ENCODE peak calls at places on chromosomes 3 and 15, in ten cellular contexts. One of them, this sample, is unnamed.
A peak's percentile ranks its signal among the peaks of the same experiment; 100 is the strongest.

GRCh38 chr3:52743721-52744120 is 27.0 kb downstream of the NEK4 start:
- DNase-seq in sigmoid colon: no peak
- DNase-seq in heart left ventricle: no peak
- DNase-seq in type B pancreatic cell: no peak
- DNase-seq in Calu3: no peak
- DNase-seq in BJ: no peak
- DNase-seq in hepatocyte: no peak
- DNase-seq in AG10803: no peak
- DNase-seq in astrocyte of the spinal cord: no peak
- DNase-seq in HFFc6: no peak
- DNase-seq in this sample: no peak

GRCh38 chr15:90184119-90184785 is 16.9 kb upstream of the SEMA4B start:
- DNase-seq in HFFc6: peak; percentile 8
- DNase-seq in heart left ventricle: peak; percentile 71
- DNase-seq in Calu3: peak; percentile 70
- DNase-seq in sigmoid colon: peak; percentile 96
- DNase-seq in BJ: peak; percentile 30
- DNase-seq in AG10803: peak; percentile 61
- DNase-seq in hepatocyte: peak; percentile 92
- DNase-seq in astrocyte of the spinal cord: peak; percentile 53
- DNase-seq in type B pancreatic cell: no peak
- DNase-seq in this sample: peak; percentile 28

GRCh38 chr3:118636841-118637240 is 397.8 kb downstream of the IGSF11 start:
- DNase-seq in Calu3: peak; percentile 27
- DNase-seq in HFFc6: no peak
- DNase-seq in sigmoid colon: no peak
- DNase-seq in heart left ventricle: no peak
- DNase-seq in BJ: no peak
- DNase-seq in type B pancreatic cell: no peak
- DNase-seq in AG10803: no peak
- DNase-seq in astrocyte of the spinal cord: no peak
- DNase-seq in hepatocyte: peak; percentile 39
- DNase-seq in this sample: no peak

GRCh38 chr3:35417080-35417479 is 222.2 kb upstream of the ARPP21 start:
- DNase-seq in AG10803: no peak
- DNase-seq in hepatocyte: no peak
- DNase-seq in astrocyte of the spinal cord: no peak
- DNase-seq in BJ: no peak
- DNase-seq in heart left ventricle: no peak
- DNase-seq in HFFc6: no peak
- DNase-seq in Calu3: no peak
- DNase-seq in type B pancreatic cell: no peak
- DNase-seq in sigmoid colon: no peak
- DNase-seq in this sample: no peak

GRCh38 chr3:153706706-153707105 is 414.5 kb upstream of the ARHGEF26 start:
- DNase-seq in heart left ventricle: no peak
- DNase-seq in AG10803: no peak
- DNase-seq in type B pancreatic cell: no peak
- DNase-seq in astrocyte of the spinal cord: no peak
- DNase-seq in Calu3: no peak
- DNase-seq in HFFc6: no peak
- DNase-seq in hepatocyte: no peak
- DNase-seq in sigmoid colon: no peak
- DNase-seq in BJ: no peak
- DNase-seq in this sample: no peak

GRCh38 chr15:80480909-80481308 is 76.7 kb downstream of the ARNT2 start:
- DNase-seq in HFFc6: peak; percentile 93
- DNase-seq in BJ: peak; percentile 85
- DNase-seq in AG10803: peak; percentile 97
- DNase-seq in heart left ventricle: peak; percentile 67
- DNase-seq in type B pancreatic cell: no peak
- DNase-seq in hepatocyte: peak; percentile 50
- DNase-seq in sigmoid colon: peak; percentile 88
- DNase-seq in Calu3: no peak
- DNase-seq in astrocyte of the spinal cord: peak; percentile 93
- DNase-seq in this sample: no peak

GRCh38 chr3:164375995-164376394 is 702.3 kb downstream of the SI start:
- DNase-seq in astrocyte of the spinal cord: no peak
- DNase-seq in heart left ventricle: no peak
- DNase-seq in type B pancreatic cell: no peak
- DNase-seq in hepatocyte: no peak
- DNase-seq in sigmoid colon: no peak
- DNase-seq in AG10803: no peak
- DNase-seq in Calu3: peak; percentile 11
- DNase-seq in BJ: no peak
- DNase-seq in HFFc6: no peak
- DNase-seq in this sample: no peak

GRCh38 chr3:152199069-152199838 is 69.5 kb upstream of the MBNL1 start:
- DNase-seq in astrocyte of the spinal cord: no peak
- DNase-seq in type B pancreatic cell: no peak
- DNase-seq in Calu3: no peak
- DNase-seq in sigmoid colon: no peak
- DNase-seq in AG10803: no peak
- DNase-seq in hepatocyte: no peak
- DNase-seq in HFFc6: no peak
- DNase-seq in BJ: no peak
- DNase-seq in heart left ventricle: no peak
- DNase-seq in this sample: peak; percentile 12

GRCh38 chr15:58551084-58551763 is 119.4 kb downstream of the LIPC start:
- DNase-seq in heart left ventricle: no peak
- DNase-seq in type B pancreatic cell: no peak
- DNase-seq in HFFc6: no peak
- DNase-seq in Calu3: no peak
- DNase-seq in astrocyte of the spinal cord: no peak
- DNase-seq in hepatocyte: no peak
- DNase-seq in AG10803: no peak
- DNase-seq in sigmoid colon: no peak
- DNase-seq in BJ: no peak
- DNase-seq in this sample: peak; percentile 51

GRCh38 chr3:49554639-49555265 is 475 bp downstream of the BSN start:
- DNase-seq in hepatocyte: peak; percentile 85
- DNase-seq in astrocyte of the spinal cord: peak; percentile 25
- DNase-seq in HFFc6: no peak
- DNase-seq in AG10803: no peak
- DNase-seq in BJ: no peak
- DNase-seq in heart left ventricle: peak; percentile 60
- DNase-seq in type B pancreatic cell: peak; percentile 81
- DNase-seq in Calu3: peak; percentile 74
- DNase-seq in sigmoid colon: no peak
- DNase-seq in this sample: peak; percentile 59

GRCh38 chr3:184513276-184514150 is 48.1 kb upstream of the EPHB3 start:
- DNase-seq in BJ: no peak
- DNase-seq in type B pancreatic cell: peak; percentile 90
- DNase-seq in AG10803: peak; percentile 67
- DNase-seq in HFFc6: peak; percentile 56
- DNase-seq in Calu3: peak; percentile 94
- DNase-seq in astrocyte of the spinal cord: peak; percentile 73
- DNase-seq in heart left ventricle: peak; percentile 86
- DNase-seq in sigmoid colon: peak; percentile 92
- DNase-seq in hepatocyte: peak; percentile 93
- DNase-seq in this sample: peak; percentile 91
- TF ChIP-seq CTCF in BJ: peak; percentile 90
- TF ChIP-seq CTCF in type B pancreatic cell: peak; percentile 95
- TF ChIP-seq CTCF in AG10803: peak; percentile 84
- TF ChIP-seq CTCF in HFFc6: peak; percentile 91
- TF ChIP-seq CTCF in Calu3: peak; percentile 99
- TF ChIP-seq CTCF in astrocyte of the spinal cord: peak; percentile 91
- TF ChIP-seq CTCF in heart left ventricle: peak; percentile 87
- TF ChIP-seq CTCF in sigmoid colon: peak; percentile 79
- TF ChIP-seq CTCF in hepatocyte: peak; percentile 87
- TF ChIP-seq CTCF in this sample: peak; percentile 90

GRCh38 chr15:75362642-75363249 is 5.7 kb downstream of the MAN2C1 start:
- DNase-seq in BJ: no peak
- DNase-seq in type B pancreatic cell: peak; percentile 64
- DNase-seq in Calu3: no peak
- DNase-seq in hepatocyte: no peak
- DNase-seq in heart left ventricle: no peak
- DNase-seq in astrocyte of the spinal cord: no peak
- DNase-seq in HFFc6: no peak
- DNase-seq in sigmoid colon: no peak
- DNase-seq in AG10803: no peak
- DNase-seq in this sample: no peak
- TF ChIP-seq CTCF in BJ: no peak
- TF ChIP-seq CTCF in type B pancreatic cell: no peak
- TF ChIP-seq CTCF in Calu3: no peak
- TF ChIP-seq CTCF in hepatocyte: no peak
- TF ChIP-seq CTCF in heart left ventricle: no peak
- TF ChIP-seq CTCF in astrocyte of the spinal cord: no peak
- TF ChIP-seq CTCF in HFFc6: no peak
- TF ChIP-seq CTCF in sigmoid colon: no peak
- TF ChIP-seq CTCF in AG10803: no peak
- TF ChIP-seq CTCF in this sample: no peak

GRCh38 chr15:63986751-63987341 is 59.4 kb downstream of the DAPK2 start:
- DNase-seq in AG10803: peak; percentile 51
- DNase-seq in HFFc6: no peak
- DNase-seq in hepatocyte: no peak
- DNase-seq in Calu3: no peak
- DNase-seq in sigmoid colon: no peak
- DNase-seq in heart left ventricle: no peak
- DNase-seq in astrocyte of the spinal cord: no peak
- DNase-seq in BJ: no peak
- DNase-seq in type B pancreatic cell: no peak
- DNase-seq in this sample: no peak
- TF ChIP-seq CTCF in AG10803: no peak
- TF ChIP-seq CTCF in HFFc6: no peak
- TF ChIP-seq CTCF in hepatocyte: no peak
- TF ChIP-seq CTCF in Calu3: no peak
- TF ChIP-seq CTCF in sigmoid colon: no peak
- TF ChIP-seq CTCF in heart left ventricle: no peak
- TF ChIP-seq CTCF in astrocyte of the spinal cord: no peak
- TF ChIP-seq CTCF in BJ: no peak
- TF ChIP-seq CTCF in type B pancreatic cell: no peak
- TF ChIP-seq CTCF in this sample: no peak

DNA sequence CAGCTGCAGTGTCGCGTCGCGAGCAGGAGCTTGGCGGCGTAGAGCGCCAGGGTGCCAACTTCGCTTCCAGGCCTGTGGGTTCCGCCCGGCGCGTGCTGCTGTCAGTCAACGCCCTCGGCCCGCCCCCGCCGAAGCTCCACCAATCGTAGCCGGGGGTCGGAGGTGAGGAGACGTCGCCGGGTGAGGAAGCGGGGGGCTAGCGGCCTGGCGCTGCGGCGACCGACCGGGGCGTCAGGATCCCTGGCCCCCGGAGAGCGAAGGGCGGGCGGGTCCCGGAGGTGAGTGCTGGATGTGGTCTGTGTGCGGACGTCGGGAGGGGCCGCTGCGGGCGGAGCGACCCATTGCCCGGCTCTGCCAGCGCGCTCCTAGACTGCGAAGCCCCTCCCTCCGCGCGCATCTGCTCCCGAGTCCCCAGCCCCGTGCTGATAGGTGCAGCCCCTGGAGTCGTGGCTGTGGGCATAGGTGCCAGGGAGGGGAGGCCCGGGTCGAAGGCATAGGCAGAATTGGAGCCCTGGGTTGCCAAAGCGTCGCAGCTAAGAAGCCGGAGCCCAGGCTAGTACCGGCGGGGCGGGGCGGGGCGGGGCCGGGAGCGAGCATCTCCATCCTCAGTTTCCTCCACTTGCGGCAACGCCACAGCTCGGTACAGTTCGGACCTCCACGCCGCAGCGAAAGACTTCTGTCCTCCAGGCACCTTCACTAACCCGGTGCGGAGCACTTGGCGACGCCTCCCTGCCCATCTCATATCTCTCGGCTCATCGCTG is at the start of gene NXPE3:
- DNase-seq in sigmoid colon: peak; percentile 96
- DNase-seq in AG10803: peak; percentile 73
- DNase-seq in BJ: peak; percentile 20
- DNase-seq in Calu3: peak; percentile 86
- DNase-seq in hepatocyte: peak; percentile 88
- DNase-seq in astrocyte of the spinal cord: peak; percentile 78
- DNase-seq in type B pancreatic cell: peak; percentile 85
- DNase-seq in heart left ventricle: peak; percentile 93
- DNase-seq in HFFc6: peak; percentile 70
- DNase-seq in this sample: peak; percentile 97
- TF ChIP-seq CTCF in sigmoid colon: no peak
- TF ChIP-seq CTCF in AG10803: no peak
- TF ChIP-seq CTCF in BJ: no peak
- TF ChIP-seq CTCF in Calu3: no peak
- TF ChIP-seq CTCF in hepatocyte: no peak
- TF ChIP-seq CTCF in astrocyte of the spinal cord: no peak
- TF ChIP-seq CTCF in type B pancreatic cell: no peak
- TF ChIP-seq CTCF in heart left ventricle: no peak
- TF ChIP-seq CTCF in HFFc6: no peak
- TF ChIP-seq CTCF in this sample: no peak

GRCh38 chr3:193040836-193041672 is 123.4 kb upstream of the MB21D2 start:
- DNase-seq in Calu3: peak; percentile 30
- DNase-seq in type B pancreatic cell: no peak
- DNase-seq in sigmoid colon: no peak
- DNase-seq in AG10803: peak; percentile 58
- DNase-seq in HFFc6: peak; percentile 57
- DNase-seq in hepatocyte: peak; percentile 72
- DNase-seq in astrocyte of the spinal cord: peak; percentile 66
- DNase-seq in BJ: no peak
- DNase-seq in heart left ventricle: no peak
- DNase-seq in this sample: no peak
- TF ChIP-seq CTCF in Calu3: peak; percentile 33
- TF ChIP-seq CTCF in type B pancreatic cell: peak; percentile 70
- TF ChIP-seq CTCF in sigmoid colon: no peak
- TF ChIP-seq CTCF in AG10803: peak; percentile 60
- TF ChIP-seq CTCF in HFFc6: peak; percentile 76
- TF ChIP-seq CTCF in hepatocyte: peak; percentile 62
- TF ChIP-seq CTCF in astrocyte of the spinal cord: peak; percentile 42
- TF ChIP-seq CTCF in BJ: peak; percentile 52
- TF ChIP-seq CTCF in heart left ventricle: peak; percentile 71
- TF ChIP-seq CTCF in this sample: peak; percentile 52